ENCODE peak calls at places on chromosomes 4 and X, in six cellular contexts. O is astrocyte of the spinal cord, Y is psoas muscle, N is gastrocnemius medialis, R is A549, V is cardiac muscle cell. D is an unnamed sample.

GRCh38 chr4:52091811-52092210 is 40.7 kb downstream of the SPATA18 start:
- DNase-seq in O (peak; percentile 29), R (no peak), N (no peak), Y (no peak), V (no peak), D (no peak)

GRCh38 chr4:158995040-158995439 is 107.8 kb upstream of the RAPGEF2 start:
- DNase-seq in N (no peak), V (no peak), R (no peak), O (no peak), Y (no peak), D (no peak)

GRCh38 chr4:89837385-89837995 is 529 bp upstream of the SNCA start:
- DNase-seq in N (no peak), V (peak; percentile 43), R (peak; percentile 5), Y (no peak), O (peak; percentile 50), D (peak; percentile 26)

GRCh38 chrX:23902419-23902818 is 5.3 kb downstream of the APOO start:
- DNase-seq in O (peak; percentile 73), R (no peak), Y (no peak), V (peak; percentile 75), N (no peak), D (no peak)

GRCh38 chrX:152831391-152831790 is 528 bp downstream of the NSDHL start:
- DNase-seq in O (no peak), Y (no peak), N (no peak), R (no peak), V (no peak), D (no peak)

GRCh38 chr4:6074723-6075122 is 56.5 kb upstream of the C4orf50 start:
- DNase-seq in Y (no peak), N (no peak), R (no peak), O (no peak), V (no peak), D (no peak)

GRCh38 chrX:2540426-2540942 is 39.7 kb upstream of the DHRSX start:
- DNase-seq in O (no peak), N (no peak), Y (no peak), R (no peak), V (peak; percentile 33), D (no peak)

GRCh38 chrX:110280954-110281353 is 36.9 kb downstream of the AMMECR1 start:
- DNase-seq in O (peak; percentile 53), V (no peak), Y (no peak), N (no peak), R (no peak), D (no peak)

GRCh38 chr4:183828125-183828524 is 77.0 kb upstream of the STOX2 start:
- DNase-seq in V (no peak), R (no peak), O (no peak), N (no peak), Y (no peak), D (no peak)

DNA sequence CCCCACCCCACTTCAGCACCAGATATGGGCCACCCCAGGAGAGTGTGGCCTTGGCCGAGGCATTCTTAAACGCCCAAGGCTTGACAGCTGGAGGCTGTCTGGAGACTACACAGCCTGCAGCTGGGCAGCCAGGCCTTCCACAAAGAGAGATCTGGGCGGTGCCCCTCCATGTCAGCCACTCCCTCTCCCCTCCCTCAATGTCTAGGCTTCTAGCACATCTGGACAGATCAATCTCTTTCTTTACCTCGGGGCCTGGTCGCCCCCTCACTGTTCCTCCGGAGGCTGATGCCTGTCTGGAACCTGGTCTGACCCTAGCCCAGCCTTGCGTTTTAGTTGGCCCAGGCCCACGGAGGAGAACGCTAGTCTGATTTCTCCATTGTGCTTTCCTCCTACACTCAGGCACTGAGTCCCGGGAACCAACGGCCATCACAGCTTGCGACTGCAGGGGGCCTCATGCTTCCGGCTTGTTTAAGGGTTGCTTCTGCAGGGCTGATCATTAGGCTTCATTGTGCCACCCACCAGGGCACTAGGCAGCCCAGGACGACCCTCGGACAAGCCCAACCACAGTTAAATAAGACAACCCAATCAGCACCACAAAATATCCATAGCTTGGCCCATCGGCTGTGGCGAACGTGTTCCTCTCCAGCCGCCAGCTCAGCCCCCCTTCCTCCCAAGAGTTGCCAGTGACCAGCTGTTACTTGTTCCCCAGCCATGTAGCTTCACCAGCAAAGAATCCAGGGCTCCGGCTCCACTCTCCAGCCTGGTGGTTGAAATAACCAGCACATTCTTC is 200.6 kb downstream of the BCOR start:
- DNase-seq in Y (no peak), R (no peak), O (peak; percentile 64), V (peak; percentile 75), N (peak; percentile 33), D (no peak)
- TF ChIP-seq CTCF in Y (no peak), R (no peak), O (no peak), V (peak; percentile 21), N (no peak), D (no peak)

GRCh38 chr4:27861802-27862201 is 1001.2 kb downstream of the STIM2 start:
- DNase-seq in R (no peak), Y (no peak), V (peak; percentile 2), N (no peak), O (peak; percentile 66), D (no peak)

DNA sequence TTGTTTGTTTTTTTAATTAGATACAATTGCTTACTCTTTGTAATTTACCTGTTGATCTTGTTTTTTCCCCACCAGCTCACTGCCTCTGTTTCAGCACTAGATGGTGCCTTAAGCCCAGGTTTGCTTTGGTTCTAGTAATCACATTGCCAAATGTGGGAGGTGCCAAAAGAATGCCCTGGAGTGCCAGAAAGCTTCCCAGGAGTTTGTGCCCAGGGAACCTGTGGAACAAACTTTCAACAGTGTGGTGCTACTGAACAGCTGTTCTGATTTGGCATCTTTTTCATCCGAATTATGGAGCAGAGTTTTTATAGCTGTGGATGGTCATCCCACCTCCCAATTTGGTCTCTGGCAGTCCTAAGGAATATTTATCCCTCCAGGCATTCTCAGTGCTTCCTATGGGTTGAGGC is 1000.7 kb downstream of the STIM2 start:
- DNase-seq in Y (no peak), V (peak; percentile 49), O (peak; percentile 44), R (no peak), N (no peak), D (no peak)
- TF ChIP-seq CTCF in Y (peak; percentile 9), V (peak; percentile 49), O (peak; percentile 51), R (peak; percentile 26), N (no peak), D (peak; percentile 53)

DNA sequence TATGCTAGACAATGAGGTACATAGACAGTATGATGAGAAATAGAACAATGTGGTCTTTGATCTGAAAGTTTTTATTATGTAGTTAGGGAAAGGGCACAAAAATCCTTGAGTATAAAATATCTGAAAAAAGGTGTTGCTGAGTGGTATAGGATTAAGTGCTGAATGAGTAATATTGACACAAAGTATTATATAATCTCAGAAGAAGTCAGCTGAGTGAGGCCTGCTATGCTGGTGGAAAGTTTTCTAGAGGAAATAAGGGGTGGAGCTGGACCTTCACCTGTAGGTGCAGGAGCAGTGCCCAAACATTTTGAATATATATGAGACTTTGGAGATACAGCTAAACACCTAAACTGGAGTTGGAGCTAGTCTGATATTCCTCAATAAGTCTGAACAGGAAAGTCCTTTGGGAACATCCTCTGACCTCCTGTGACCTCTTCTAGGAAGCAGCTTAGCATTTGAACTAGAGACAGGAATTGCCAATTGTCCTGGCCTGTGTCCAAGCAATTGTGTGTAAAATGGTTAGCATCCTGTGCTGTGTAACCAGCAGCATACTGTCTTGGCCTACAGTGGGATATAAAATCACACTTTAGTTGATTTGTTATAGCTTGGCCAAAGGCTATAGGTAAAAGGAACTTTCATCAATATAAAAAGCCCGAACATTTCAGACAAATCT is 285.3 kb downstream of the ANKRD50 start:
- DNase-seq in V (peak; percentile 29), N (no peak), O (no peak), Y (no peak), R (no peak), D (peak; percentile 63)
- TF ChIP-seq CTCF in V (no peak), N (no peak), O (no peak), Y (no peak), R (no peak), D (no peak)

GRCh38 chrX:17082831-17083230 is 136.4 kb downstream of the REPS2 start:
- DNase-seq in R (peak; percentile 44), Y (no peak), N (no peak), V (no peak), O (no peak), D (no peak)
- TF ChIP-seq CTCF in R (peak; percentile 36), Y (no peak), N (no peak), V (no peak), O (no peak), D (no peak)

DNA sequence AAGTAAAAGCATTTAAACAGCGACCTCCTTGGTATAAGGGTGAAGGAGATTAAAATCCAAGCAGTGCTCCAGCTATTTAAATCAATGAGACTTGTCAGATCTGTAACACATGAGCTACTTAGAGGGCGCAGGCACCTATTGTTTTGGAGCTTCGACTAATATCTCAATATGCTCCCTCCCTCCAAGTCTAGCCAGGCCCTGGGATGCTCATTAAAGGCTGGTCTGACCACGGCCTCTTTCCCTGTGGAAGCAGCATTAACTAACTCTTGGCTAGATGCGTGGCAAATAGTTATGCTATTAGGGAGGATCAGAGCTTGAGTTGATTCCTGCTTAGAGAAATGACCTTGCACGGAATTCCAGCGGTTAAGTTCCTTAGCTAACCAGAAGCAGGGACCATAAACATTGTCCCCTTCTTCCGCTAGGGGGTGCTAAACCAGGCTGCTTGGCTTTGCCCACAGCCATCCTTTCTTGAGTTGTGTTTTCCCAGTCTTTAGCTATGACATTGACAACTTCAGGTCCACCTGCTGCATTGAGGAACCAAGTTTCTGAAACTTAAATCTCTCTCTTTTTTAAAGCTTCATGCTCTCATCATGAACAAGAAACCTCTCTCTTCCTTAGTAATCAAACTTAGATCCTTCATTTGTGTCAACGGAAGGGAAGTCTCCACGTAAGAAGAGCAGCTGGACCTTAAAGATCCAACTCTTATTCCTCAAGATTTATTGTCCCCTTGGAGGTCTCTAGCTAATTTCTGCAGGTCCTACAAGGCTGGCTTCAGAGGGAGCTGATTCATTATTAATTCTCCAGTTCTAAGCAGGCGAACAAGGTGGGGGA is 80.7 kb upstream of the IGFBP7 start:
- DNase-seq in V (peak; percentile 63), N (no peak), R (peak; percentile 5), Y (no peak), O (peak; percentile 28), D (no peak)
- TF ChIP-seq CTCF in V (peak; percentile 88), N (no peak), R (peak; percentile 45), Y (peak; percentile 36), O (peak; percentile 67), D (peak; percentile 59)

D was measured in heart left ventricle.